ENCODE peak calls at places on chromosome 3, in seven cellular contexts. X, B, L, T, M, N and J are unnamed samples.

GRCh38 chr3:132787616-132788015 is 65.4 kb upstream of the NPHP3 start:
- DNase-seq in M (no peak), X (no peak), L (peak), T (peak), B (no peak), N (no peak), J (no peak)

GRCh38 chr3:9169951-9170850 is 79.2 kb downstream of the SRGAP3 start:
- DNase-seq in T (no peak), X (no peak), N (no peak), L (no peak), B (no peak), M (no peak), J (no peak)

GRCh38 chr3:54882114-54882833 is 45.6 kb downstream of the LRTM1 start:
- DNase-seq in N (no peak), B (no peak), X (no peak), T (no peak), L (no peak), M (no peak), J (no peak)

GRCh38 chr3:122975924-122976293 is 51.7 kb downstream of the SEMA5B start:
- DNase-seq in X (no peak), N (no peak), L (no peak), T (no peak), B (no peak), M (no peak), J (no peak)

GRCh38 chr3:152222327-152222726 is 46.4 kb upstream of the MBNL1 start:
- DNase-seq in X (no peak), M (no peak), B (no peak), T (no peak), N (no peak), L (no peak), J (no peak)

GRCh38 chr3:115148142-115148790 is 1.2 kb upstream of the ZBTB20 start:
- DNase-seq in B (no peak), T (peak), X (no peak), N (no peak), M (no peak), L (no peak), J (no peak)

GRCh38 chr3:21292971-21293370 is 458.0 kb downstream of the ZNF385D start:
- DNase-seq in M (no peak), X (no peak), N (no peak), B (no peak), L (no peak), T (no peak), J (no peak)

GRCh38 chr3:58092516-58092915 is 84.3 kb downstream of the FLNB start:
- DNase-seq in L (no peak), N (no peak), X (no peak), B (no peak), T (no peak), M (no peak), J (no peak)

GRCh38 chr3:119243712-119244111 is 3.0 kb upstream of the B4GALT4 start:
- DNase-seq in L (no peak), M (no peak), B (no peak), N (no peak), T (no peak), X (no peak), J (no peak)

GRCh38 chr3:13379191-13379830 is 40.8 kb downstream of the NUP210 start:
- DNase-seq in N (no peak), X (peak), L (no peak), B (no peak), T (no peak), M (no peak), J (peak)

GRCh38 chr3:42605550-42606173 is 5.2 kb downstream of the NKTR start:
- DNase-seq in X (no peak), T (peak), N (no peak), M (no peak), L (no peak), B (no peak), J (no peak)